ENCODE peak calls at places on chromosomes 7 and 10, in ten cellular contexts. E, V, C, O, X, R, Q, A, B and J are unnamed samples.

GRCh38 chr7:137742051-137742450 is 104.7 kb downstream of the DGKI start:
- DNase-seq in R (no peak), V (no peak), O (no peak), B (no peak), E (no peak), C (no peak), A (no peak), Q (no peak), X (no peak), J (no peak)

GRCh38 chr10:75211007-75211735 is 575 bp downstream of the VDAC2 start:
- DNase-seq in B (no peak), Q (peak; percentile 76), C (peak; percentile 24), A (peak; percentile 64), O (peak; percentile 58), R (peak; percentile 42), X (no peak), V (peak; percentile 48), E (no peak), J (peak; percentile 62)

GRCh38 chr10:107425844-107426553 is 261.5 kb upstream of the SORCS1 start:
- DNase-seq in V (no peak), B (no peak), A (no peak), Q (no peak), X (no peak), E (no peak), O (no peak), R (no peak), C (no peak), J (no peak)

GRCh38 chr10:125048101-125048864 is 106.4 kb downstream of the ZRANB1 start:
- DNase-seq in V (peak; percentile 52), A (peak; percentile 89), C (peak; percentile 88), Q (peak; percentile 90), E (peak; percentile 93), R (peak; percentile 90), O (peak; percentile 94), X (peak; percentile 93), B (peak; percentile 90), J (peak; percentile 90)

GRCh38 chr7:162583-163297 is 29.6 kb upstream of the FAM20C start:
- DNase-seq in A (no peak), X (no peak), V (no peak), Q (no peak), C (peak; percentile 70), O (no peak), B (no peak), E (no peak), R (no peak), J (no peak)

GRCh38 chr10:49176310-49177268 is 11.6 kb downstream of the TMEM273 start:
- DNase-seq in O (no peak), R (no peak), A (no peak), Q (peak; percentile 37), B (no peak), C (no peak), V (no peak), X (peak; percentile 84), E (no peak), J (no peak)

GRCh38 chr7:92053312-92053711 is 81.0 kb downstream of the CYP51A1 start:
- DNase-seq in O (no peak), Q (no peak), X (no peak), C (no peak), V (no peak), R (no peak), A (no peak), B (no peak), E (no peak), J (no peak)

GRCh38 chr10:85786401-85786899 is 580.1 kb downstream of the GRID1 start:
- DNase-seq in X (no peak), C (peak; percentile 78), O (no peak), V (no peak), E (no peak), A (no peak), R (no peak), B (peak; percentile 20), Q (peak; percentile 34), J (no peak)

GRCh38 chr7:106110885-106111670 is 1.0 kb downstream of the SYPL1 start:
- DNase-seq in Q (peak; percentile 47), O (no peak), C (no peak), V (no peak), X (no peak), R (no peak), A (no peak), E (no peak), B (no peak), J (no peak)

GRCh38 chr7:106110238-106110560 is 1.9 kb downstream of the SYPL1 start:
- DNase-seq in B (no peak), C (no peak), A (no peak), X (no peak), V (no peak), Q (peak; percentile 47), O (no peak), R (no peak), E (no peak), J (no peak)

GRCh38 chr7:106112972-106113421 is 885 bp upstream of the SYPL1 start:
- DNase-seq in A (no peak), X (no peak), B (no peak), O (no peak), R (no peak), Q (peak; percentile 27), V (no peak), C (no peak), E (no peak), J (no peak)

GRCh38 chr7:106111671-106112117 is 418 bp downstream of the SYPL1 start:
- DNase-seq in Q (no peak), R (peak; percentile 80), X (no peak), E (no peak), O (peak; percentile 87), C (peak; percentile 93), V (peak; percentile 10), A (peak; percentile 79), B (peak; percentile 95), J (peak; percentile 85)

GRCh38 chr7:106112118-106112971 is at the start of gene SYPL1:
- DNase-seq in B (peak; percentile 99), A (peak; percentile 96), Q (peak; percentile 97), E (peak; percentile 91), V (peak; percentile 78), C (peak; percentile 99), O (peak; percentile 98), X (peak; percentile 98), R (peak; percentile 94), J (peak; percentile 95)
- TF ChIP-seq CTCF in B (peak; percentile 18), A (no peak), Q (peak; percentile 11), E (no peak), V (peak; percentile 27), C (peak; percentile 39), O (no peak), X (peak; percentile 13), R (no peak), J (no peak)

GRCh38 chr7:1413936-1414639 is 45.2 kb downstream of the MICALL2 start:
- DNase-seq in B (no peak), R (no peak), E (no peak), X (no peak), V (no peak), A (no peak), O (no peak), C (no peak), Q (no peak), J (no peak)

GRCh38 chr7:1412322-1413261 is 46.7 kb downstream of the MICALL2 start:
- DNase-seq in A (peak; percentile 88), Q (peak; percentile 91), V (peak; percentile 69), X (no peak), O (peak; percentile 82), C (peak; percentile 100), B (peak; percentile 98), R (peak; percentile 93), E (peak; percentile 72), J (no peak)

GRCh38 chr7:1418505-1419309 is 40.6 kb downstream of the MICALL2 start:
- DNase-seq in A (no peak), C (peak; percentile 78), V (peak; percentile 28), Q (peak; percentile 90), B (no peak), O (no peak), E (no peak), R (no peak), X (no peak), J (no peak)

GRCh38 chr7:1419310-1419634 is 40.0 kb downstream of the MICALL2 start:
- DNase-seq in O (no peak), E (no peak), R (no peak), Q (no peak), A (no peak), V (no peak), X (no peak), B (no peak), C (no peak), J (no peak)

DNA sequence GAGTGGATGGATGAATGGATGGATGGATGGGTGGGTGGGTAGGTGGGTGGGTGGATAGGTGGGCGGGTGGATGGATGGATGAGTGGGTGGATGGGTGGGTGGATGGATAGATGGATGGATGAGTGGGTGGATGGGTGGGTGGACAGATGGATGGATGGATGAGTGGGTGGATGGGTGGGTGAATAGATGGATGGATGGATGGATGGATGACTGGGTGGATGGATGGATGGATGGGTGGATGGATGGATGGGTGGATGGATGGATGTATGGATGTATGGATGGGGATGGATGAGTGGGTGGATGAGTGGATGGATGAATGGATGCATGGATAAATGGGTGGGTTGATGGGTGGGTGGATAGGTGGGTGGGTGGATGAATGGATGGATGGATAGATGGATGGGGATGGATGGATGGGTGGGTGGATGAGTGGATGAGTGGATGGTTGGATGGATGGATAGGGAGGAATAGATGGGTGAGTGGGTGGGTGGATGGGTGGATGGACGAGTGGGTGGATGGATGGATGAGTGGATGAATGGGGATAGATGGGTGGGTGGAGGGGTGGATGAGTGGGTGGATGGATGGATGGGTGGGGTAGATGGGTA is 43.8 kb downstream of the MICALL2 start:
- DNase-seq in C (no peak), O (no peak), V (no peak), X (no peak), R (no peak), B (no peak), E (no peak), Q (no peak), A (no peak), J (no peak)
- TF ChIP-seq EP300 in C (no peak), O (no peak), V (no peak), X (no peak), R (no peak), B (no peak), E (no peak), Q (no peak), A (no peak), J (no peak)

DNA sequence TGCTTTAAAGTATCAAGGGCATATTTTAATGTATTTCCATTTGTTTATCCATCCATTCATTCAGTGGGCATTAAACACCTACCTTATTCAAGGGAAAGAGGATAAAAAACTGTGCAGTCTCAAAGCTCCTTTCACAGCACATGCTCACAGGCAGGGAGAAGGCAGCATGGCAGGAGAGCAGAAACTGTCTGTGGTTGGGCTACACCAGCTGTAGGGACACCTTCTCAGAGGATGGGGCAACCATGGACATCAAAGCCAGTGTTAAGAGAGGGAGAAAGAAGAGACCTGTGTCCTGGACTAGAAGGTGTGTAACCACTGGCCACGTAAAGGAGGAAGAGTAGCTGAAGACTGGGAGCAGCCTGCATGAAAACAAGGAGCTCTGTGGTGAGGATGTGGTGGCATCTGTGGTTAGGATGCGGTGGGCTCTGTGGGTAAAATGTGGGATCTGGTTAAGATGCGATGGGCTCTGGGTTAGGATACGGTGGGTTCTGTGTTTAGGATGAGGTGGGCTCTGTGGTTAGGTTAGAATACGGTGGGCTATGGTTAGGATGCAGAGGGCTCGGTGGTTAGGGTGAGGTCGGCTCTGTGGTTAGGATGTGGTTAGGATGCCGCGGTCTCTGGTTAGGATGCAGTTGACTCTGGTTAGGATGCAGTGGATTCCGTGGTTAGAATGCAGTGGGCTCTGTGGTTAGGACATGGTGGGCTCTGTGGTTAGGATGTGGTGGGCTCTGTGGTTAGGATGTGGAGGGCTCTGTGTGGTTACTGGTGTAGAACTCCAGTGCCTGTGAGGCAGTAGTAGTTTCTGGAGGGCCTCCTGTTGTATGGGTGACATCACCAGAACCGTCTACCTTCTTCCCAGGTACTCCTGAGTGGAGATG is 197.5 kb downstream of the WDR37 start:
- DNase-seq in Q (no peak), A (no peak), X (no peak), R (no peak), B (no peak), E (no peak), O (no peak), V (no peak), C (no peak), J (no peak)
- H3K27me3 ChIP-seq in Q (peaks cover 14% of the 10 kb centered on the region), A (peaks cover 14% of the 10 kb centered on the region), X (no peaks in the 10 kb centered on the region), R (peaks cover 38% of the 10 kb centered on the region), B (no peaks in the 10 kb centered on the region), E (no peaks in the 10 kb centered on the region), O (peaks cover 6% of the 10 kb centered on the region), V (peaks cover 11% of the 10 kb centered on the region), C (no peaks in the 10 kb centered on the region), J (peaks cover 12% of the 10 kb centered on the region)

GRCh38 chr10:119933179-119933578 is 40.6 kb downstream of the SEC23IP start:
- DNase-seq in O (no peak), V (peak; percentile 16), B (no peak), R (no peak), Q (no peak), C (peak; percentile 60), X (no peak), A (no peak), E (no peak), J (no peak)
- TF ChIP-seq CTCF in O (no peak), V (peak; percentile 48), B (no peak), R (no peak), Q (no peak), C (peak; percentile 69), X (no peak), A (no peak), E (no peak), J (no peak)